ENCODE peak calls at places on chromosomes 5 and 9, in seven cellular contexts. One of them, this sample, is unnamed.

GRCh38 chr5:80960531-80961375 is 590 bp downstream of the RASGRF2 start:
- DNase-seq in GM12865: no peak
- DNase-seq in choroid plexus epithelial cell: peak; percentile 28
- DNase-seq in left ventricle myocardium inferior: peak; percentile 28
- DNase-seq in endothelial cell of umbilical vein: peak; percentile 25
- DNase-seq in GM13977: peak; percentile 38
- DNase-seq in AG10803: no peak
- DNase-seq in this sample: peak; percentile 28

GRCh38 chr5:60763061-60763460 is 63.1 kb upstream of the DEPDC1B start:
- DNase-seq in left ventricle myocardium inferior: no peak
- DNase-seq in AG10803: no peak
- DNase-seq in endothelial cell of umbilical vein: no peak
- DNase-seq in GM12865: no peak
- DNase-seq in choroid plexus epithelial cell: no peak
- DNase-seq in GM13977: no peak
- DNase-seq in this sample: no peak

GRCh38 chr5:11166906-11167305 is 405.9 kb upstream of the DAP start:
- DNase-seq in left ventricle myocardium inferior: no peak
- DNase-seq in endothelial cell of umbilical vein: no peak
- DNase-seq in GM12865: no peak
- DNase-seq in GM13977: no peak
- DNase-seq in choroid plexus epithelial cell: no peak
- DNase-seq in AG10803: no peak
- DNase-seq in this sample: no peak

GRCh38 chr5:175842947-175843793 is 28.2 kb upstream of the CPLX2 start:
- DNase-seq in GM12865: no peak
- DNase-seq in endothelial cell of umbilical vein: no peak
- DNase-seq in GM13977: no peak
- DNase-seq in AG10803: peak; percentile 46
- DNase-seq in left ventricle myocardium inferior: no peak
- DNase-seq in choroid plexus epithelial cell: peak; percentile 83
- DNase-seq in this sample: no peak

GRCh38 chr5:60844429-60844890 is 391 bp upstream of the ELOVL7 start:
- DNase-seq in endothelial cell of umbilical vein: no peak
- DNase-seq in left ventricle myocardium inferior: no peak
- DNase-seq in GM13977: no peak
- DNase-seq in choroid plexus epithelial cell: peak; percentile 21
- DNase-seq in AG10803: no peak
- DNase-seq in GM12865: peak; percentile 8
- DNase-seq in this sample: peak; percentile 36

GRCh38 chr9:88476491-88477271 is 58.3 kb upstream of the NXNL2 start:
- DNase-seq in endothelial cell of umbilical vein: no peak
- DNase-seq in left ventricle myocardium inferior: no peak
- DNase-seq in GM12865: no peak
- DNase-seq in GM13977: no peak
- DNase-seq in AG10803: peak; percentile 56
- DNase-seq in choroid plexus epithelial cell: peak; percentile 52
- DNase-seq in this sample: no peak

GRCh38 chr5:876398-877365 is 15.9 kb downstream of the BRD9 start:
- DNase-seq in AG10803: no peak
- DNase-seq in choroid plexus epithelial cell: no peak
- DNase-seq in GM12865: no peak
- DNase-seq in left ventricle myocardium inferior: no peak
- DNase-seq in GM13977: no peak
- DNase-seq in endothelial cell of umbilical vein: no peak
- DNase-seq in this sample: no peak

GRCh38 chr5:38509185-38509584 is 47.3 kb downstream of the LIFR start:
- DNase-seq in left ventricle myocardium inferior: no peak
- DNase-seq in AG10803: peak; percentile 85
- DNase-seq in GM13977: no peak
- DNase-seq in endothelial cell of umbilical vein: no peak
- DNase-seq in choroid plexus epithelial cell: peak; percentile 89
- DNase-seq in GM12865: no peak
- DNase-seq in this sample: no peak

GRCh38 chr5:1685076-1685475 is 114.6 kb downstream of the MRPL36 start:
- DNase-seq in choroid plexus epithelial cell: no peak
- DNase-seq in left ventricle myocardium inferior: no peak
- DNase-seq in AG10803: no peak
- DNase-seq in endothelial cell of umbilical vein: no peak
- DNase-seq in GM12865: no peak
- DNase-seq in GM13977: no peak
- DNase-seq in this sample: peak; percentile 16

GRCh38 chr9:134858051-134858841 is 22.4 kb upstream of the FCN2 start:
- DNase-seq in GM13977: peak; percentile 81
- DNase-seq in left ventricle myocardium inferior: no peak
- DNase-seq in endothelial cell of umbilical vein: no peak
- DNase-seq in AG10803: peak; percentile 59
- DNase-seq in GM12865: peak; percentile 85
- DNase-seq in choroid plexus epithelial cell: peak; percentile 24
- DNase-seq in this sample: peak; percentile 78

GRCh38 chr5:102666164-102666951 is 88.7 kb upstream of the PAM start:
- DNase-seq in GM13977: no peak
- DNase-seq in GM12865: no peak
- DNase-seq in choroid plexus epithelial cell: peak; percentile 12
- DNase-seq in AG10803: peak; percentile 75
- DNase-seq in left ventricle myocardium inferior: no peak
- DNase-seq in endothelial cell of umbilical vein: no peak
- DNase-seq in this sample: no peak

GRCh38 chr5:145540375-145540774 is 294.8 kb downstream of the PRELID2 start:
- DNase-seq in endothelial cell of umbilical vein: peak; percentile 13
- DNase-seq in GM13977: no peak
- DNase-seq in left ventricle myocardium inferior: no peak
- DNase-seq in choroid plexus epithelial cell: peak; percentile 10
- DNase-seq in AG10803: no peak
- DNase-seq in GM12865: no peak
- DNase-seq in this sample: no peak

GRCh38 chr9:114339130-114339908 is 9.7 kb downstream of the ORM2 start:
- DNase-seq in left ventricle myocardium inferior: peak; percentile 32
- DNase-seq in choroid plexus epithelial cell: peak; percentile 63
- DNase-seq in GM13977: peak; percentile 90
- DNase-seq in endothelial cell of umbilical vein: peak; percentile 29
- DNase-seq in GM12865: peak; percentile 71
- DNase-seq in AG10803: peak; percentile 44
- DNase-seq in this sample: peak; percentile 88

GRCh38 chr9:16245756-16246440 is 624.6 kb downstream of the BNC2 start:
- DNase-seq in GM12865: no peak
- DNase-seq in choroid plexus epithelial cell: peak; percentile 77
- DNase-seq in GM13977: no peak
- DNase-seq in left ventricle myocardium inferior: no peak
- DNase-seq in AG10803: peak; percentile 75
- DNase-seq in endothelial cell of umbilical vein: no peak
- DNase-seq in this sample: no peak

GRCh38 chr9:129480227-129480626 is 140.7 kb downstream of the C9orf50 start:
- DNase-seq in left ventricle myocardium inferior: no peak
- DNase-seq in AG10803: peak; percentile 49
- DNase-seq in GM12865: no peak
- DNase-seq in GM13977: no peak
- DNase-seq in endothelial cell of umbilical vein: no peak
- DNase-seq in choroid plexus epithelial cell: peak; percentile 72
- DNase-seq in this sample: no peak

GRCh38 chr9:73151653-73152382 is at the start of gene ANXA1:
- DNase-seq in GM12865: no peak
- DNase-seq in GM13977: no peak
- DNase-seq in endothelial cell of umbilical vein: peak; percentile 77
- DNase-seq in choroid plexus epithelial cell: peak; percentile 93
- DNase-seq in AG10803: peak; percentile 96
- DNase-seq in left ventricle myocardium inferior: no peak
- DNase-seq in this sample: no peak

GRCh38 chr5:89081360-89081759 is 198.4 kb upstream of the MEF2C start:
- DNase-seq in GM12865: peak; percentile 70
- DNase-seq in endothelial cell of umbilical vein: no peak
- DNase-seq in left ventricle myocardium inferior: no peak
- DNase-seq in AG10803: no peak
- DNase-seq in GM13977: no peak
- DNase-seq in choroid plexus epithelial cell: no peak
- DNase-seq in this sample: no peak

GRCh38 chr5:168809218-168809617 is 230.1 kb upstream of the PANK3 start:
- DNase-seq in AG10803: no peak
- DNase-seq in GM12865: no peak
- DNase-seq in left ventricle myocardium inferior: peak; percentile 29
- DNase-seq in endothelial cell of umbilical vein: no peak
- DNase-seq in GM13977: no peak
- DNase-seq in choroid plexus epithelial cell: no peak
- DNase-seq in this sample: no peak

GRCh38 chr5:35098214-35098613 is 50.5 kb upstream of the AGXT2 start:
- DNase-seq in left ventricle myocardium inferior: no peak
- DNase-seq in AG10803: no peak
- DNase-seq in endothelial cell of umbilical vein: no peak
- DNase-seq in GM12865: no peak
- DNase-seq in choroid plexus epithelial cell: no peak
- DNase-seq in GM13977: peak; percentile 12
- DNase-seq in this sample: no peak

GRCh38 chr5:132176543-132176945 is 51.1 kb downstream of the P4HA2 start:
- DNase-seq in endothelial cell of umbilical vein: no peak
- DNase-seq in left ventricle myocardium inferior: no peak
- DNase-seq in choroid plexus epithelial cell: no peak
- DNase-seq in GM12865: peak; percentile 17
- DNase-seq in GM13977: no peak
- DNase-seq in AG10803: no peak
- DNase-seq in this sample: no peak

DNA sequence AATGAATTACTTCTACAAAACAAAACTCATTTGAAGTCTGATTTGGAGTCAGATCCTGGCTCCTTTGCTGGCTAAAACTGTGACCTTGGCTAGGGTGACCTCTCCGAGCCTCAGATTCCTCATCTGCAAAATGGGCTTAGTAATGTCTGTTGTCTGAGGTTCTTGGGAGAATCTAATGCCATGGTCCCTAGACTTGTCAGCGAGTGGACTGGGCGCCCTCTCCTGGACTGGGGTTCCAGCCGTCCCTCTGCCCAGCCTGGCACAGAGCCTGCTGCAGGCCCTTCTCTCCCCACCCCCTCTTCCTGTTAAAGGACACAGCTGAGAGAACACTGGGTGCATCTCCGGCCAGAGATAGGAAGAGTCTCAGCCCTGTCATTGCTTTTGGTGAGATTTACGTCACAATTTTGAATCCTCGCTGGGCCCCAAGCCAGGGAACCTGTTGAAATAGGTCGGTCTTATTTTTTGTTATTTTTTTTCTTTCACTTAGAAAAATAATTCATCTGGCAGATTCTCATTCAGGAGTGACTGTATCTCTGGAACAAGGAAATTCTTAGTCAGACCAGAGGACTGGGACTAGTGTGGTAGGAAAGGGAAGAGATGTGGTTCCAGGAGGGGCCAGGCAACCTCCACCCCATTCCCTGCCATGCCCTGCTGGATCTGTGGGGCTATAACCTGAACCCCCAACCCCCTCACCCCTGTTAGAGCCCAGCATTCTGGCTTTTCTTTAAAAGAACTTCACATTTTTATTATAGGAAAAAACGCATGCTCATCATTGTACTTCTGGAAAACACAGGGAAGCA is 48.2 kb upstream of the RPL26L1 start:
- DNase-seq in choroid plexus epithelial cell: peak; percentile 99
- DNase-seq in left ventricle myocardium inferior: peak; percentile 63
- DNase-seq in GM12865: peak; percentile 81
- DNase-seq in AG10803: peak; percentile 81
- DNase-seq in endothelial cell of umbilical vein: peak; percentile 90
- DNase-seq in GM13977: peak; percentile 56
- DNase-seq in this sample: peak; percentile 72
- TF ChIP-seq CTCF in choroid plexus epithelial cell: peak; percentile 58
- TF ChIP-seq CTCF in left ventricle myocardium inferior: peak; percentile 37
- TF ChIP-seq CTCF in GM12865: peak; percentile 33
- TF ChIP-seq CTCF in AG10803: peak; percentile 20
- TF ChIP-seq CTCF in endothelial cell of umbilical vein: peak; percentile 60
- TF ChIP-seq CTCF in GM13977: peak; percentile 51
- TF ChIP-seq CTCF in this sample: peak; percentile 28

DNA sequence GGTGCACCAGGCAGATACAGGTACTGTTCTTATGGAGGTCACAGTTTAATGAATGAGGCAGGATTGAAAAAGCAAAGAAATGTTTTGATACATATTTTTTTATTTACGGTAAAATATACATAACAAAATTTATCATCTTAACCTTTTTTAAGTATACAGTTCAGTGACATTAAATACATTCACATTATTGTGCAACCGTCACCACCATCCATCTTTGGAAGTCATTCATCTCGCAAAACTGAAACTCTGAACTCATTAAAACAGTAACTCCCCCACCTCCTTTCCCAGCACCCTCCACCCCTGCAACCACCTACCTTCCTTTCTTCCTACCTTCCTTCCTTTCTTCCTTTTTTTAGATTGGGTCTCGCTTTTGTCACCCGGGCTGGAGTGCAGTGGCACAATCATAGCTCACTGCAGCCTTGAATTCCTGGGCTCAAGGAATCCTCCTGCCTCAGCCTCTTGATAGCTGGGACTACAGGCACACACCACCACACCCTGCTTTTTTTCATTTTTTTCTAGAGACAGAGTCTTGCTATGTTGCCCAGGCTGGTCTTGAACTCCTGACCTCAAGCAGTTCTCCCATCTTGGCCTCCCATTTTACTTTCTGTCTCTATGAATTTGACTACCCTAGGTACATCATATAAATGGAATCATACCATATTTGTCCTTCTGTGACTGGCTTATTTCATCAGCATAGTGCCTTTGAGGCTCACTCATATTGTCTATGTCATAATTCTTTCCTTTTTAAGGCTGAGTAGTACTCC is 22.5 kb upstream of the PSD2 start:
- DNase-seq in AG10803: no peak
- DNase-seq in endothelial cell of umbilical vein: no peak
- DNase-seq in choroid plexus epithelial cell: no peak
- DNase-seq in GM13977: no peak
- DNase-seq in GM12865: no peak
- DNase-seq in left ventricle myocardium inferior: no peak
- DNase-seq in this sample: no peak
- TF ChIP-seq CTCF in AG10803: no peak
- TF ChIP-seq CTCF in endothelial cell of umbilical vein: no peak
- TF ChIP-seq CTCF in choroid plexus epithelial cell: no peak
- TF ChIP-seq CTCF in GM13977: no peak
- TF ChIP-seq CTCF in GM12865: no peak
- TF ChIP-seq CTCF in left ventricle myocardium inferior: no peak
- TF ChIP-seq CTCF in this sample: no peak

GRCh38 chr5:153632748-153633290 is 142.3 kb downstream of the GRIA1 start:
- DNase-seq in left ventricle myocardium inferior: no peak
- DNase-seq in AG10803: peak; percentile 29
- DNase-seq in choroid plexus epithelial cell: no peak
- DNase-seq in GM13977: no peak
- DNase-seq in GM12865: no peak
- DNase-seq in endothelial cell of umbilical vein: no peak
- DNase-seq in this sample: no peak
- TF ChIP-seq CTCF in left ventricle myocardium inferior: no peak
- TF ChIP-seq CTCF in AG10803: no peak
- TF ChIP-seq CTCF in choroid plexus epithelial cell: no peak
- TF ChIP-seq CTCF in GM13977: no peak
- TF ChIP-seq CTCF in GM12865: no peak
- TF ChIP-seq CTCF in endothelial cell of umbilical vein: no peak
- TF ChIP-seq CTCF in this sample: no peak

DNA sequence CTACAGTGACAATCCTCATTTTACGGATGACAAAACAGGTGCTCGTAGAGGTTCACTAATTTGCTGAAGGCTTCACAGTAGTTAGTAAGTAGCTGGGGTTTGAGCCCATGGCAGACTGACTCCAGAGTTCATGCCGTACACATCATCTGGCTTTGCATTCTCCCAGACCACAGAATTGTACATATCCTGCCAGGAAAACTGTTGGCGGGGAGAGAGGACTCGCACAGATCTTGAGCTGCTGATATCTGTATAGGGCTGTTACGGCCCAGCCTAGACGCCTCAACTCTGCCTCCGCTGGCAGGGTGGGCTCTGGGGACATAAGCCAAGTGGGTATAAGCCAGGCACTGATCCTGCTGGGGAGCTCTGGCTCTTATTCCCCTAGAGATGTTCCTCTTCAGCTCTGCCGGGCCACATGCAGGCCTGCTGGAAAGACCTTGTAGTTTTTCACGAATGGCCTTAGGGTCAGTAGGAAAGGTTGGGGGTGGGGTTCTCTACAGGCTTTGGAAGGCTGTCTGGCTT is 16.3 kb downstream of the LARP1 start:
- DNase-seq in left ventricle myocardium inferior: no peak
- DNase-seq in GM12865: no peak
- DNase-seq in GM13977: no peak
- DNase-seq in AG10803: peak; percentile 90
- DNase-seq in endothelial cell of umbilical vein: peak; percentile 78
- DNase-seq in choroid plexus epithelial cell: peak; percentile 84
- DNase-seq in this sample: no peak
- TF ChIP-seq CTCF in left ventricle myocardium inferior: no peak
- TF ChIP-seq CTCF in GM12865: no peak
- TF ChIP-seq CTCF in GM13977: no peak
- TF ChIP-seq CTCF in AG10803: peak; percentile 27
- TF ChIP-seq CTCF in endothelial cell of umbilical vein: no peak
- TF ChIP-seq CTCF in choroid plexus epithelial cell: peak; percentile 31
- TF ChIP-seq CTCF in this sample: no peak